ENCODE peak calls at places on chromosomes 12 and 14, in ten cellular contexts. R is CD4-positive, alpha-beta memory T cell; X is T-helper 2 cell; U is T-helper 9 cell; K is stimulated activated effector memory CD8-positive, alpha-beta T cell treated with anti-CD3 and anti-CD28 coated beads, Interleukin-12 subunit alpha, Interleukin-12 subunit beta, amount 100 ng/mL, for 72 hours; P is stimulated activated CD4-positive, alpha-beta T cell treated with anti-CD3 and anti-CD28 coated beads, Interleukin-1b, Interleukin-23, amount 100 ng/mL, for 24 hours; H is amniotic stem cell; W is hypothalamus; B is SK-MEL-5; S is stimulated activated CD8-positive, alpha-beta memory T cell treated with anti-CD3 and anti-CD28 coated beads, Interleukin-12 subunit alpha, Interleukin-12 subunit beta, amount 100 ng/mL, for 1 hour. L is an unnamed sample.

GRCh38 chr12:124527861-124528561 is 39.4 kb downstream of the NCOR2 start:
- DNase-seq in X (no peak), R (no peak), W (no peak), H (no peak), B (no peak), P (no peak), U (no peak), K (no peak), S (no peak), L (no peak)

GRCh38 chr14:94173471-94173884 is 644 bp upstream of the PPP4R4 start:
- DNase-seq in U (no peak), B (no peak), H (no peak), P (no peak), W (no peak), K (peak; percentile 66), S (no peak), R (no peak), X (no peak), L (no peak)

GRCh38 chr14:21086908-21087293 is 11.6 kb downstream of the ZNF219 start:
- DNase-seq in X (no peak), B (no peak), S (no peak), W (no peak), U (no peak), H (no peak), R (no peak), P (no peak), K (no peak), L (no peak)

GRCh38 chr12:112584266-112584722 is 165.5 kb downstream of the PTPN11 start:
- DNase-seq in K (no peak), X (no peak), W (no peak), U (no peak), S (no peak), P (no peak), B (no peak), R (no peak), H (no peak), L (no peak)

GRCh38 chr12:19925881-19926665 is 442.3 kb upstream of the PDE3A start:
- DNase-seq in H (no peak), U (no peak), K (no peak), R (no peak), S (no peak), X (no peak), P (no peak), W (no peak), B (no peak), L (no peak)

GRCh38 chr14:70029296-70030132 is 150.3 kb downstream of the SMOC1 start:
- DNase-seq in B (no peak), X (no peak), W (no peak), K (no peak), S (no peak), P (no peak), H (no peak), R (no peak), U (no peak), L (no peak)

GRCh38 chr12:18932715-18933114 is 194.8 kb downstream of the CAPZA3 start:
- DNase-seq in K (no peak), W (no peak), U (no peak), R (no peak), B (no peak), X (no peak), P (no peak), H (no peak), S (no peak), L (no peak)

GRCh38 chr12:3107071-3107583 is 29.9 kb downstream of the TSPAN9 start:
- DNase-seq in H (peak; percentile 26), S (no peak), K (no peak), U (no peak), P (no peak), B (no peak), R (no peak), X (no peak), W (no peak), L (no peak)

GRCh38 chr12:69639400-69640016 is 28.8 kb upstream of the LRRC10 start:
- DNase-seq in W (no peak), S (peak; percentile 24), H (peak; percentile 51), B (peak; percentile 85), X (peak; percentile 14), P (peak; percentile 15), K (peak; percentile 76), R (peak; percentile 53), U (peak; percentile 44), L (no peak)